ENCODE peak calls at places on chromosomes 3 and 15, in eight cellular contexts. Q, L, V, C, B, T, J and K are unnamed samples.

GRCh38 chr3:166986000-166986399 is 394.1 kb downstream of the ZBBX start:
- DNase-seq in Q (no peak), L (no peak), V (no peak), C (no peak), B (no peak), T (no peak), J (no peak), K (no peak)

GRCh38 chr3:110567032-110567431 is 504.6 kb upstream of the NECTIN3 start:
- DNase-seq in Q (peak), L (no peak), V (no peak), C (no peak), B (no peak), T (no peak), J (no peak), K (no peak)

GRCh38 chr3:15384510-15385237 is 42.7 kb downstream of the METTL6 start:
- DNase-seq in Q (no peak), L (no peak), V (no peak), C (no peak), B (no peak), T (no peak), J (no peak), K (no peak)

GRCh38 chr3:126351086-126351770 is 6.0 kb downstream of the KLF15 start:
- DNase-seq in Q (no peak), L (no peak), V (peak), C (no peak), B (no peak), T (no peak), J (peak), K (peak)

GRCh38 chr3:113287111-113287817 is 75.9 kb downstream of the BOC start:
- DNase-seq in Q (peak), L (no peak), V (no peak), C (peak), B (peak), T (no peak), J (no peak), K (no peak)

GRCh38 chr3:153970735-153971347 is 150.3 kb upstream of the ARHGEF26 start:
- DNase-seq in Q (peak), L (peak), V (no peak), C (peak), B (no peak), T (no peak), J (no peak), K (no peak)

GRCh38 chr15:74541494-74542191 is 623 bp downstream of the ARID3B start:
- DNase-seq in Q (peak), L (peak), V (peak), C (peak), B (peak), T (peak), J (peak), K (peak)

GRCh38 chr15:72932461-72932860 is 119.8 kb upstream of the NEO1 start:
- DNase-seq in Q (no peak), L (no peak), V (no peak), C (no peak), B (no peak), T (no peak), J (no peak), K (no peak)

GRCh38 chr3:136350132-136350531 is 100.0 kb downstream of the PCCB start:
- DNase-seq in Q (peak), L (no peak), V (peak), C (peak), B (no peak), T (no peak), J (no peak), K (no peak)

GRCh38 chr3:49673131-49673714 is 928 bp upstream of the APEH start:
- DNase-seq in Q (peak), L (peak), V (no peak), C (no peak), B (no peak), T (no peak), J (no peak), K (no peak)

GRCh38 chr3:31170932-31171670 is 276.6 kb upstream of the GADL1 start:
- DNase-seq in Q (peak), L (no peak), V (no peak), C (peak), B (no peak), T (no peak), J (no peak), K (no peak)

GRCh38 chr3:175009294-175009693 is 150.2 kb downstream of the NAALADL2 start:
- DNase-seq in Q (no peak), L (no peak), V (no peak), C (no peak), B (no peak), T (no peak), J (no peak), K (no peak)
- H3K4me3 ChIP-seq in Q (no peak), L (no peak), V (no peak), C (no peak), B (no peak), T (no peak), J (no peak), K (no peak)

DNA sequence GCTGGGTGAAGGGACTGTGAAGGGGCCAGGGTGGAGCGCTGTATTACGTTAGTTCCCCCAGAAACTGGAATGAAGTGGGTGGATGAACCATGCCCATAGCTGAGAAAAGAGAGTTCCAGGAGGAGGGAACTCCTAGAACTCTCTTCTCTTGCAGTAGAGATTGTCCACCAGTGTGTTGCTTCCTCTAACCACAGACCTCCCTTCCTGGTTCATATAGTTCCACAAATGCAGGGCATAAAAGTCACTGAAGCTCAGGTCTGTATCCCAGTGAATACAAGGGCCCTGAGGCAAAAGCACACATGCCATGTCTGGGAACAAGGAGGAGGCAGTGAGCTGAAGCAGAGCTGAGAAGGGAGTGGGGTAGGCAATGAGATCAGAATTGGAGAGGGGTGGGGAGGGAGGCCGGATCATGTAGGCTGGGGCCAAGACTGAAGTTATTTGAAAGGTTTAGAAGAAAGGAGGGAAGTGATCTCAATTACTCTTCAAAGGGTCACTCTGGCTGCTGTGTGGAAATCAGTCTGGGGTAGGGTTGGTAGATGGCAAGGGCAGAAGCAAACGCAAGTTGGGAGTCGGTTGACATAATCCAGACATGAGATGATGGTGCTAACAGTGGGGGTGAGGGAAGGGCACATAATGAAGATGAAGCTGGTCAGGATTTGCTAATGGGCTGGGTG is 6.5 kb downstream of the A4GNT start:
- DNase-seq in Q (peak), L (no peak), V (no peak), C (peak), B (no peak), T (no peak), J (no peak), K (no peak)
- H3K4me3 ChIP-seq in Q (no peak), L (no peak), V (no peak), C (no peak), B (no peak), T (no peak), J (no peak), K (no peak)

DNA sequence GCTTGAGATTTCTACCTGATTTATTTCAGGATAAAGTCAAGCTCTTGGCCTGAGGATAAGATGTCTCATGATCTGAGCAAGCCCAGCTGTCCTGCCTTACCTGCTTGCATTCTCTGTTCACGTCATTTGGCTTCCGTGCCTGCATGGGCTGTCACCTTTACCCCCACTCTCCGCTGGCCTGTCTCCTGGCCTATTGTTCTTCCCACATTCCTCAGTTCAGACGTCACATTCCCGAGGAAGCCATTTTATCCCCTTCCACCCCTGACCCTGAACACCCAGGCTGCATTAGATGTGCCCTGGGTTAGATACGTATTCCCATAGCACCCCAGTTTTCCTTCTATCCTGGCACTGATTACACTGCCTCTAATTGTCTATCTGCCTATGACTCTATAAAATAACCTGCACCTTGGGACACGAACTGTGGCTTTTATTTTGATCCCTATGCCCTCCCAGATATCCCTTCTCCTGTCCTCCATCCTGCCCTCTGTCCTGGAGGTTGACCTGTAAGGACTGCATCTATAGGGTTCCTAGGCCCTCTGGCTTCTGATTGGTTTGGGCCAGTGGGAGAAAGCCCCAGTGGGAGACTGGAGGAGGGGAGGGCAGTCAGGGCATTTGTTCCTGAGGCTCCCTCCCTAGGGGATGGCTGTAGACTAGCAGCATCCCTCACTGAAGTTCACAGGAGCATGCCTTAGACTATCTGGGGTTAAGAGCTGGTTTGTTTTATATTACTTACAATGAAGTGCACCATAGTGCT is 19.2 kb upstream of the UBE2Q2 start:
- DNase-seq in Q (no peak), L (peak), V (no peak), C (peak), B (no peak), T (no peak), J (no peak), K (no peak)
- H3K4me3 ChIP-seq in Q (no peak), L (no peak), V (no peak), C (no peak), B (no peak), T (no peak), J (no peak), K (no peak)

DNA sequence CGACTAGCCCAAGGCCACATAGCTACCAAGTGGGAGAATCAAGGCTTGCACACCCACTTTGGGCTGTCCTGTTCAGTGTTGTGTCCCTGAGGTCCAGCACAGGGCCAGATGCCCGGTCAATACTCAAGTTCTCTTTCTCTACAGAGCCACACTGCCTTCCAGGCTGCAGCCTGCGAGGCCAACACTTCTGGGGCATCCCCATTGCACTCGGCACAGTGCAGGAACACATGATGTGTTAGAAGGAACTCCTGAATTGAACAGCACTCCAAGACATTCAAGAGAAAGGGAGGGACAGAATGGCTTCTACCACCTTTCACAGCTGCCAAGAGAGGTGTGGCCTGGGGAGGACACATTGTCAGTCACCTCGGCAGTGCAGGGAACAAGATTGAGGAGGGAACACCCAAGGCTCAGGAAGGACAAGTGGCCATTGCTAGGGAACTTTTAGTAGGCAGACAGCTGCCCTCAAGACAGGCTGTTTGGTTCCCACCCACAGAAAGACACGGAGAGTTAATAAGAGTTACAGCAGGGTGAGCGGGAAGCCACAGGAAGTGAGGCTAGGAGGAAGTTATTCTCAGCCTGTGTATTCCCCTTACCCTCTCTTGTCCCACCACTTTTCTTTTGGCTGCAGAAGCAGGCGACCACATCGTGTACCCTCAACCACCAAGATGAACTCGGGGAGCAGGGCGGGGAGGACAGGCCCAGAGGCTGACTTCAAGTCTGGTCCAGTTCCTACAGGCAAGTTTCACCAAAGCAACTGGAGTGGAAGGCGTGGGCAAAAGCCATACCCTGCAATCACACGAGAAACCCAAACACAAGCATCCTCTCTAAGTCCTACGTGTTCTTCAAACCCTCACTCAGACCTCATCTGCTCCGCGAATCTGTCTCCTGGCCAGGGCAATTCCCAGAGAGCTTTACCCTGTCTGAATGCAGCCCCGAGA is 69.4 kb downstream of the SRGAP3 start:
- DNase-seq in Q (no peak), L (no peak), V (no peak), C (no peak), B (no peak), T (peak), J (no peak), K (no peak)
- H3K4me3 ChIP-seq in Q (no peak), L (no peak), V (no peak), C (no peak), B (no peak), T (no peak), J (no peak), K (no peak)

DNA sequence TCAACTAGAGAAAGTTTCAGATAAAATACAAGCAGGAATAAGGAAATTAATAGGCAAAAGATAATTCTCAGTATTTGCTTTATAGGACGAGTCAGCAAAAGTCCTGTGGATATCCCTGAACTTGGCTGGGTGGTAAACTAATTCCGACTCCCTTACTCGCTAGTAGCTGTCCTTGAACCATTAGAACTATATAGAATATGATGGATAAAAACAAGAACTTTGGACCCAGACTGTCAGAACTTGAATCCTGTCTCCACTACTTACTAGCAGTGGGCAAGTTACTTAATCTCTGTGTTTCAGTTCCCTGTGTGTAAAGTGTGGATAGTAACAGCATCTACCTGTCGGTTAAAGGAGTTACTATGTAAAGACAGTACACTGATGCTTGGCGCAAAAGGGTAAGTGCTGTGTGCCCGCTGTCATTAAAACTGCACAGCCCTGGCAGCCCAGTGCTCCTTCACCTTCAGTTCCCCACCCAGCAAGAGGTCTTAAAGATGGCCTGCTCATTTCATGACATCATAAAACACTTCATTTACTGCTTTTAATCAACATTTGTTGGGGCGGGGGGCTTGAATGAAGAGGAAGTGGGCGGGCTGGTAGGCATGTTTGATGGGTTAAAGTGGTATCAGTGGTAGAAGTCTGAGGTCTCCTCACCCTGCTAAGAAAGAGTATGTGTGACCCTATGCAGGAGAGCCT is 7.3 kb downstream of the TPM1 start:
- DNase-seq in Q (peak), L (no peak), V (no peak), C (no peak), B (no peak), T (no peak), J (no peak), K (no peak)
- H3K4me3 ChIP-seq in Q (no peak), L (peak), V (peak), C (peak), B (peak), T (no peak), J (peak), K (peak)

DNA sequence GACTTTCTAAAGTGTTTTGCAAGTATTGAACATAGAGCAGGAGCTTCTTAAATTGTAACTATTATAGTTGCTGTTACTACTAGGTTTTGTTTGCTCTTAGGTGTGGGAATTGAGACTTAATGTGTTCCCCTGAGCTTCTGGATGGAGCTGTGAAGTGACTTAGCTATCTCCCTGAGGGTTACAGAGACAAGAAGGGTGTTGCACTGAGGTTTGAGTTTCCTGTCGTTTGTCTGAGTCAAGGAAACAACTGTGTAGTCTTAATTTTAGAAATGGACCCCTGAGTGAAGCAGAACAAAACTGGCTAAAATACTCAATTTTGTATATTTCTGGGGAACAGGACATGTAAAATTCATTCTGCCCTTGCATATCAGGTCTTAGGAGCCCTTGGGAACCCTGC is 20.4 kb downstream of the TTC21A start:
- DNase-seq in Q (no peak), L (no peak), V (no peak), C (no peak), B (no peak), T (no peak), J (no peak), K (no peak)
- H3K4me3 ChIP-seq in Q (no peak), L (no peak), V (no peak), C (no peak), B (no peak), T (no peak), J (no peak), K (no peak)

GRCh38 chr3:62604301-62604700 is 231.0 kb upstream of the FEZF2 start:
- DNase-seq in Q (peak), L (no peak), V (no peak), C (peak), B (no peak), T (no peak), J (no peak), K (no peak)
- H3K4me3 ChIP-seq in Q (no peak), L (no peak), V (no peak), C (peak), B (no peak), T (no peak), J (no peak), K (no peak)

GRCh38 chr3:84960581-84960980 is 1.8 kb downstream of the CADM2 start:
- DNase-seq in Q (no peak), L (peak), V (no peak), C (no peak), B (no peak), T (no peak), J (no peak), K (no peak)
- H3K4me3 ChIP-seq in Q (no peak), L (peak), V (no peak), C (no peak), B (no peak), T (no peak), J (no peak), K (peak)

DNA sequence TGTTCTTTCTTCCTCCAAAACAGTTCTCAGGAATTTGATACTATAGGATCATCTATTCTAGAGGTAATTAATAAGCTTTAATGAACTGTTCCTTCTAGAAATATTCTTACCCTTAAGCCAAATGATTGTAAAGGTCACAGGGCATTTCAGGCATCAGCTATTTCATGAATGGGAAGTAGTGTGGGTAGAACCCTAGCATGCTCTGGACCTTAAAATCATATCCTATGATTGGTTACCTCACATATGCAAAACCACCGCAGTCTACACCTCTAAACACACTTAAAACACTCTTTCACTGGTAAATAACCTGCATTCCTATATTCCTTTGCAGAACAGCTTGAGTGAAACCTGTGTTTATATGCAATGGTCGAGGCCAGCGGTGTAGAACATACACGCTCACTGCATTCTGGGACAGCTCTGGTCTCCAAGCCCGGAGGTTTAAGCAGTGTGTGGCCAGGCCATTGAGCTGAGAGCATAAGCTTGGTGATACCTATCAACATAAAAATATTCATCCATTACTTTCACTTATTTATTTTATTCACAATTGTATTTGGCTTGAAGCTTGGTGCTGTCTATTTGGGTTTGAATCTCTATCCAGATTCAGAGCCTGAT is 87.7 kb upstream of the RASGRP1 start:
- DNase-seq in Q (no peak), L (no peak), V (no peak), C (no peak), B (no peak), T (no peak), J (no peak), K (no peak)
- H3K4me3 ChIP-seq in Q (no peak), L (no peak), V (no peak), C (no peak), B (no peak), T (no peak), J (no peak), K (no peak)